ENCODE peak calls at places on chromosome 18, in five cellular contexts. P, X, N, W and M are unnamed samples.

GRCh38 chr18:38693085-38693484 is 1127.5 kb upstream of the CELF4 start:
- DNase-seq in W (no peak), X (no peak), N (no peak), P (no peak), M (no peak)

GRCh38 chr18:74541703-74542555 is 7.6 kb downstream of the CNDP1 start:
- DNase-seq in N (no peak), P (no peak), W (peak), X (no peak), M (no peak)

GRCh38 chr18:78999939-79000338 is 20.3 kb downstream of the SALL3 start:
- DNase-seq in X (no peak), P (no peak), W (no peak), N (no peak), M (no peak)

GRCh38 chr18:79528846-79529245 is 133.1 kb downstream of the NFATC1 start:
- DNase-seq in W (peak), P (peak), N (peak), X (peak), M (peak)

GRCh38 chr18:61360440-61361383 is 27.5 kb downstream of the CDH20 start:
- DNase-seq in N (no peak), P (no peak), X (peak), W (no peak), M (no peak)

GRCh38 chr18:39946623-39947061 is 2008.4 kb upstream of the PIK3C3 start:
- DNase-seq in W (no peak), N (no peak), X (no peak), P (no peak), M (no peak)

GRCh38 chr18:13232971-13233565 is 14.5 kb downstream of the LDLRAD4 start:
- DNase-seq in N (no peak), P (no peak), W (peak), X (no peak), M (no peak)

GRCh38 chr18:74652392-74652988 is 54.8 kb downstream of the ZNF407 start:
- DNase-seq in N (no peak), W (no peak), X (peak), P (peak), M (no peak)

GRCh38 chr18:4230450-4231168 is 224.5 kb downstream of the DLGAP1 start:
- DNase-seq in X (no peak), N (no peak), W (no peak), P (no peak), M (no peak)

GRCh38 chr18:13639196-13639595 is 87.2 kb downstream of the FAM210A start:
- DNase-seq in N (no peak), X (no peak), P (no peak), W (no peak), M (peak)

GRCh38 chr18:3526421-3527354 is 76.7 kb downstream of the TGIF1 start:
- DNase-seq in X (no peak), P (no peak), W (no peak), N (no peak), M (no peak)

GRCh38 chr18:40926679-40927078 is 1028.4 kb upstream of the PIK3C3 start:
- DNase-seq in W (no peak), N (no peak), X (no peak), P (no peak), M (no peak)

GRCh38 chr18:72456802-72457201 is 87.3 kb downstream of the CBLN2 start:
- DNase-seq in X (no peak), W (no peak), N (no peak), P (no peak), M (no peak)

GRCh38 chr18:5746844-5747243 is 148.5 kb downstream of the TMEM200C start:
- DNase-seq in X (no peak), P (no peak), N (no peak), W (no peak), M (no peak)
- H3K4me3 ChIP-seq in X (no peak), P (no peak), N (no peak), W (no peak), M (no peak)

DNA sequence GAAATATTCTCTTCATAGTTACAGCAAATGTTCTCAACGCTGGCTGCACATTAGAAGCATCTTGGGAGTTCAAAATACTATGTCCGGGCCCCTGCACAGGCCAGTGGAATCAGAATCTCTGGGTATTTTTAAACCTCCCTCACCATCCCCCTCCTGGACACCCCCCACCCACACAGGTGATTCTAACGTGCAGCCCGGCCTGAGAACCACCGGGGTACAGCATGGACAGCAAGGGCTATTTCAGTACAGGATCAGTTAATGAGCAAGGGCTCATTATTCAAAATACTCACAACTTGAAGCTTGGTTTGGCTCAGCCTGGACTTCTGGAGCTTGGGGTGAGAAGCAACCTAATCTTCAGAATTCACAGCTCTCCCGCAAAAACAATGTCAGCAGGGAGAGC is 31.4 kb downstream of the INO80C start:
- DNase-seq in P (no peak), W (no peak), X (no peak), N (no peak), M (no peak)
- H3K4me3 ChIP-seq in P (no peak), W (no peak), X (no peak), N (no peak), M (no peak)

GRCh38 chr18:966095-967036 is 61.7 kb downstream of the ADCYAP1 start:
- DNase-seq in W (no peak), X (no peak), P (no peak), N (no peak), M (no peak)
- H3K4me3 ChIP-seq in W (no peak), X (no peak), P (no peak), N (no peak), M (no peak)

DNA sequence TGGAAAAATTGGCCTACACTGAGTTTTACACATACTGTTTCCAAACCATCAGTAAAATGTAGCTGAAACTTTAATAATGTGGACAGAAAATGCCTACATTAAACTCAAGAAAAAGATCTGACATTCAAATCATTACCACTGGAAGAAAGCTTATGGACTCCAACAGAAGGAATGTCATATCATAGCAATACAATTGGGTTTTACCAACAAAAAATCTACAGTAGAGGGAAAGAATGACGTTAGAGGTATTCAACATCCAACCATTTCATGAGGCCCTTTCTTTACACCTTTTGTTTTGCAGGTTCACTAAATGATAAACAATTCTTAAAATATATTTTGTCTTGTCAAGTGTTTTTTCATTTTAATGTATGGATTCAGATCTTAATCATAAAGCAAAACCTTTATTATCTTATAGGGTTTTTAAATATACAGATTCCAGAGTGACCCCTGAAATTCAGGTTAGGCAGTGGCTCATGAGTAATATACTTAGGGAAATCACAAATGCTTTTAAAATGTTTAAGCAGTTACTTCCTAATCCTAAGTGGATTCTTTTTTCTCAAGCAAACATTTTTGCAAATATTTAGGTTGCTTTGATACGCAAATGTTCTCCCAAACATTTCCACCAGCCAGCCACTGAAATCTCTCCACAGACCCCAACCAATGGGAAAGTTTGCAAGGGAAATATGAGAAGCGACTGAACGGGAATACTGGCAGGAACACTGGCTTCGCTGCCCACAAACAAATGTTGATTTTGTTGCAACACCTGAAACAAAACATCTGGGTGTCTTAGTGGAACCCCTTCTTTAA is 168.7 kb downstream of the TCF4 start:
- DNase-seq in X (no peak), N (no peak), P (no peak), W (no peak), M (no peak)
- H3K4me3 ChIP-seq in X (no peak), N (no peak), P (no peak), W (no peak), M (peak)

GRCh38 chr18:2223859-2224258 is 347.4 kb downstream of the METTL4 start:
- DNase-seq in W (peak), X (no peak), N (peak), P (peak), M (no peak)
- H3K4me3 ChIP-seq in W (no peak), X (no peak), N (no peak), P (peak), M (peak)

GRCh38 chr18:77046994-77047393 is 85.6 kb downstream of the MBP start:
- DNase-seq in P (no peak), X (no peak), N (no peak), W (no peak), M (no peak)

GRCh38 chr18:77043541-77044280 is 88.9 kb downstream of the MBP start:
- DNase-seq in W (no peak), N (no peak), P (no peak), X (no peak), M (no peak)

GRCh38 chr18:77046409-77046808 is 86.2 kb downstream of the MBP start:
- DNase-seq in W (no peak), N (no peak), P (no peak), X (no peak), M (no peak)

GRCh38 chr18:77044866-77045664 is 87.5 kb downstream of the MBP start:
- DNase-seq in N (no peak), W (no peak), P (no peak), X (no peak), M (no peak)

DNA sequence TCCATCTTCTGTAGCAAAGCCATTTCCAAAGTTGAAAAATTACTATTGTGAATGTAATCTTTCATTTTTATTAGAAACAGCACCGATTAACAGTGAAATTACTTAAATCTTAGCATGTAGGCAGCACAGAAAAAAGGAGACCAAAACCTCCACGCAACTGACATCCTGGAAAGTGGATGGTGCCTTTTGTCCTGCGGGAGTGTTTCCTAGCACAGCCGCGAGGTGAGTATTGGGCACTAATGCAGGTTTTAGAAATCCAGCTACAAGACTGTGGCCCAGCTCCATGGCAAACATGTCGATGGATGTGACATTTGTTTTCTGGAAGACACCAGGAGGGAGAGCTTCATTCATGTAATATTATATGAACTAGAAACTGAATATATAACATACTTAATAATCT is 86.9 kb downstream of the MBP start:
- DNase-seq in P (no peak), N (no peak), W (no peak), X (no peak), M (no peak)
- H3K4me3 ChIP-seq in P (no peak), N (no peak), W (no peak), X (no peak), M (no peak)

GRCh38 chr18:62713651-62714247 is 1.6 kb upstream of the PHLPP1 start:
- DNase-seq in N (no peak), X (no peak), W (no peak), P (no peak), M (no peak)
- H3K4me3 ChIP-seq in N (no peak), X (no peak), W (no peak), P (no peak), M (no peak)